ENCODE peak calls at places on chromosome 14, in five cellular contexts. N is fibroblast of lung, M is heart right ventricle, X is OCI-LY7, V is psoas muscle. U is an unnamed sample. For H3K9me3, the result is how much of the 10 kb centered on the place peaks cover.

GRCh38 chr14:33592298-33592697 is 358.6 kb downstream of the EGLN3 start:
- DNase-seq in N (no peak), M (no peak), X (no peak), V (no peak), U (no peak)

GRCh38 chr14:99838555-99839193 is 45.5 kb downstream of the EML1 start:
- DNase-seq in N (peak), M (no peak), X (no peak), V (no peak), U (no peak)

GRCh38 chr14:86530457-86530856 is 1000.5 kb downstream of the FLRT2 start:
- DNase-seq in N (no peak), M (no peak), X (no peak), V (no peak), U (no peak)

GRCh38 chr14:50383618-50384225 is 13.0 kb downstream of the CDKL1 start:
- DNase-seq in N (no peak), M (no peak), X (no peak), V (no peak), U (no peak)

GRCh38 chr14:104603623-104604401 is 760 bp downstream of the TMEM179 start:
- DNase-seq in N (no peak), M (no peak), X (no peak), V (no peak), U (no peak)

GRCh38 chr14:27253946-27254345 is 656.1 kb upstream of the NOVA1 start:
- DNase-seq in N (no peak), M (no peak), X (no peak), V (no peak), U (no peak)

GRCh38 chr14:39351708-39352107 is 80.5 kb downstream of the FBXO33 start:
- DNase-seq in N (peak), M (no peak), X (no peak), V (no peak), U (no peak)

GRCh38 chr14:61598980-61599379 is 96.3 kb upstream of the HIF1A start:
- DNase-seq in N (no peak), M (no peak), X (peak), V (no peak), U (no peak)

GRCh38 chr14:104931771-104932675 is 7.3 kb downstream of the PLD4 start:
- DNase-seq in N (no peak), M (no peak), X (no peak), V (no peak), U (peak)

GRCh38 chr14:65791551-65791981 is 379.0 kb downstream of the FUT8 start:
- DNase-seq in N (no peak), M (no peak), X (no peak), V (no peak), U (no peak)

GRCh38 chr14:105168979-105169507 is 467 bp upstream of the JAG2 start:
- DNase-seq in N (no peak), M (peak), X (peak), V (no peak), U (no peak)

GRCh38 chr14:50040401-50040775 is 76.0 kb downstream of the VCPKMT start:
- DNase-seq in N (peak), M (no peak), X (peak), V (no peak), U (no peak)

GRCh38 chr14:103143535-103143934 is 20.3 kb downstream of the TNFAIP2 start:
- DNase-seq in N (peak), M (no peak), X (no peak), V (no peak), U (no peak)

GRCh38 chr14:59377485-59377884 is 87.7 kb downstream of the GPR135 start:
- DNase-seq in N (peak), M (no peak), X (no peak), V (no peak), U (no peak)

GRCh38 chr14:30355431-30355913 is 203.5 kb upstream of the G2E3 start:
- DNase-seq in N (peak), M (no peak), X (no peak), V (no peak), U (no peak)

GRCh38 chr14:31895206-31895605 is 181.9 kb upstream of the ARHGAP5 start:
- DNase-seq in N (peak), M (no peak), X (no peak), V (no peak), U (no peak)

GRCh38 chr14:70887207-70888150 is 19.8 kb upstream of the PCNX1 start:
- DNase-seq in N (peak), M (no peak), X (no peak), V (no peak), U (no peak)

GRCh38 chr14:50997712-50998111 is 53.4 kb upstream of the PYGL start:
- DNase-seq in N (no peak), M (no peak), X (no peak), V (no peak), U (no peak)

GRCh38 chr14:101830271-101830670 is 68.8 kb downstream of the PPP2R5C start:
- DNase-seq in N (no peak), M (no peak), X (no peak), V (no peak), U (no peak)

GRCh38 chr14:105144231-105144665 is 24.3 kb downstream of the JAG2 start:
- DNase-seq in N (no peak), M (no peak), X (no peak), V (peak), U (no peak)

GRCh38 chr14:33393895-33394405 is 455.3 kb downstream of the NPAS3 start:
- DNase-seq in N (no peak), M (no peak), X (no peak), V (no peak), U (no peak)

DNA sequence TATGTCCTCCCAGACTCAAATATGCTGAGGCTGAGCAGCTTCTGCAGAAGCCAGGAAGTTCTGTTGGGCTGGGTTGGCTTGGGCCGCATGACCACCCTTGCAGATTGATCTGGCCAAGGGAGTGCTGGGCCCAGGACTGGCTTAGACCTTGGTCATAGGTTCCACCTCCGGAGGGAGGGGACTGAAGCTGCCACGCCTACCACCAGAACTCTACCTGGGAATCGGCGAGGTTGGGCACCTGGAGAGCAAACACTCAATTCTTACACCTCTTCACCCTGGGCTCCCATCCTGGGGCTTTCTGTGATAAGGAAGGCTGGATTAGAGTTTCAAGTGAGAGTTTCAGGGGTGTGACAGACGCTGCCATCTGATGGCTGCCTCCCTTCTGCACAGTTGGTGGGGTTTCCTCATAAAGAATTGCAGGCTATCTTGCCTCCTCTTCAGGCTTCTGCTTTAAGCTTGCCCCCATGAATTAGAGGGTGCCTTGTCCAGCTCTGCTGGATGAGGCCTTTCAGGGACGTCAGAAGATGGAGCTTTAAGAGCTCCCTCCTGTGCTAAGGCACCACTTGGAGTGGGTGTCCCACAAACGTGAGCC is 5.8 kb downstream of the SLC24A4 start:
- DNase-seq in N (no peak), M (no peak), X (no peak), V (no peak), U (no peak)
- H3K9me3 ChIP-seq in N (under half), M (under half), X (under half), V (under half), U (under half)

GRCh38 chr14:74627071-74627470 is 15.0 kb upstream of the LTBP2 start:
- DNase-seq in N (no peak), M (no peak), X (no peak), V (no peak), U (no peak)

GRCh38 chr14:74634964-74635363 is 22.9 kb upstream of the LTBP2 start:
- DNase-seq in N (no peak), M (no peak), X (no peak), V (no peak), U (no peak)

GRCh38 chr14:74634481-74634880 is 22.4 kb upstream of the LTBP2 start:
- DNase-seq in N (no peak), M (no peak), X (no peak), V (no peak), U (no peak)

GRCh38 chr14:74628418-74628817 is 16.4 kb upstream of the LTBP2 start:
- DNase-seq in N (no peak), M (no peak), X (no peak), V (no peak), U (no peak)

DNA sequence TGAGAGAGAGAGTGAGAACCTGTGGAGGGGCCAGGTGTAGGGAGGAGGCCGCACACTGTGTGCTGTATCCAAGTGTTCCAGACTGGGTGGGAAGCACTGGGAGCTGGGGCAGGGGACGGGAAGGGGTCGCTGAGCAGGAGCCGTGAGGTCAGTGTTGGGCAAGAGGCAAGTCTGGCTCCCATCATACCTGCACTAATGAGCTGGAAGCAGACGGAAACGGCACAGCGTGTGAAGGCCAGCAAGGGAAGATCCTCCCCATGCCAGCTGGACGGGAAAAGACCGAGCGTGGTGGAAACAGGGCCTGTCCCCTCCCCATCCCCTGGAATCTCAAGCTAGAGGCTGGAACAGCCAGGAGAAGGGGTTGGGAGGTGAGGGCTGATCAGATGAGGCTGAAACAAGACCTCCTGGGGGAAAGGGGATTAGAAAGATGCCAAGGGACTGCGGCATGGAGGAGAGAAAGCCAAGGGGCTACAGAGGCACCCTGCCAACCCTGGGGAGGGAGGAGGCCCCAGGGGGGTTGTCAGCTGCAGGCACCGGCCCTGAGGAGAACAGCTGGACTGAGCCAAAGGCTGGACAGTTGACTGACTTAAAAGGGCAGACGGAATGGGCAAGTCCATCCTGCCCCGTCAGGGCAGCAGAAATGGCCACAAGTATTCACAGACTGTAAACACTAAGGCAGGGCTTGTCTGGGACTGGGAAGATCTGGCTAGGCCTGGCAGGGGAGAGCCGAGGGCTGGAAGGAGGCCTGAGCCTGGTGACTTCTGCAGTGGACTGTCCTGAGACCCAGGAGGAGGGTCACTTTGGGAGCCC is 19.0 kb upstream of the LTBP2 start:
- DNase-seq in N (peak), M (no peak), X (no peak), V (peak), U (no peak)
- H3K4me3 ChIP-seq in N (no peak), M (no peak), X (no peak), V (no peak), U (no peak)

GRCh38 chr14:68193970-68194634 is 374.5 kb downstream of the RAD51B start:
- DNase-seq in N (peak), M (no peak), X (no peak), V (no peak), U (no peak)

GRCh38 chr14:68195126-68195525 is 375.5 kb downstream of the RAD51B start:
- DNase-seq in N (no peak), M (no peak), X (no peak), V (no peak), U (no peak)

GRCh38 chr14:68190032-68190431 is 370.5 kb downstream of the RAD51B start:
- DNase-seq in N (no peak), M (no peak), X (no peak), V (no peak), U (no peak)

GRCh38 chr14:68192935-68193334 is 373.4 kb downstream of the RAD51B start:
- DNase-seq in N (no peak), M (no peak), X (no peak), V (no peak), U (no peak)

DNA sequence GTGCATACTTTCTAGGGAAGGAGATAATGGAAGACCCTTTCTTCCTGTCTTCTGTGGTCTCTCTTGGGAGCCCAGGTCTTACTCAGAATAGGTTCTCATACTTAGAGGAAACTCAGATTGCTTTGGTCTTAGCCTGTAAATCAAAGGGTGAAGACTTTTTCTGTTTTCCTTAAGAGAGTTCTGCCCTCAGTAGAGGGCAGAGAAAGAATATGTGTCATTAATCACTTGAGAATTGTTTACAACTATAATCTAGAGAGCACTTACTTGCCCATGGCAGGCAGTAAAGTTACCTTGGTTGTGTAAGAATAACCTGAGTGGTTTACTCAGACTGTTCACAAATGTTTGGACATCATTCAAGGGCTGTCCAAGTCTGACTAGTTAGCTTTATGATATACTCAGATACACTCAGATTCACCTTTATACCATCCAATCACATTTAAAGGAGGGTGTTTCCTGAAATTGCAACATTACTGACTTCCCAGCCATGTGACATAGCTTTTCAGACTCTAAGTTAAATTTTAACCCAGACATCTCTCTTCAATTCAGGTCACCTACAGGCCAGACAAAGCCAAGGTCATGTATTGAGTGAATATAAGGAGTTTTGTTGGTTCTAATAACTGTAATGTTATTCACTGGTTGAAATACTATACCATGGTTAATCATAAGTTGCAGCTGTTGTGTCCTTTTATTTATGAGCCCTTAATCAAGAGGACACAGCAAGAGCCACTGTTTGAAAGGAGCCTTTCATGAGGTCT is 372.2 kb downstream of the RAD51B start:
- DNase-seq in N (peak), M (no peak), X (no peak), V (no peak), U (no peak)
- H3K9me3 ChIP-seq in N (under half), M (under half), X (under half), V (under half), U (under half)

DNA sequence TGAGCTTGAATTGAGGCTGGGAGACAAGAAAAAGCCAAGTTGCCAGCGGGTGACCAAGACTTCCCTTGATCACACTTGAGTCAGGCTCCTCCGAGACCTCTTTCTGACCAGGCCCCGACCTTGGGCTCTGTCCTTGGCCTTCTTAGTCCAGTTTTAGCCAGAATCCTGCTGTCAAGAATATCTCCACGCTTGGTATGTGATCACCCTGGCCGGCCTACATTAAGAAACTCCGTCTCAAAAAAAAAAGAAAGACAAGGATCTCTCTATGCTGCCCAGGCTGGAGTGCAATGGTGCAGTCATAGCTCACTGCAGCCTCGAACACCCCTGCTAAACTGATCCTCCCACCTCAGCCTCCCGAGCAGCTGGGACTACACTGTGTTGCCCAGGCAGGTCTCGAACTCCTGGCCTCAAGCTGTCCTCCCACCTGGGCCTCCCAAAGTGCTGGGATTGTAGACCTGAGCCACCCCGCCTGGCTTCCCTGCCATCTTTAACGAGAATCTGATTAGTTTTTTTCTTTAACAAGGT is 1.0 kb upstream of the ITPK1 start:
- DNase-seq in N (no peak), M (no peak), X (no peak), V (no peak), U (no peak)
- H3K4me3 ChIP-seq in N (no peak), M (peak), X (peak), V (peak), U (no peak)

GRCh38 chr14:42527141-42527540 is 920.5 kb downstream of the LRFN5 start:
- DNase-seq in N (no peak), M (no peak), X (no peak), V (no peak), U (no peak)

GRCh38 chr14:42517786-42518530 is 911.3 kb downstream of the LRFN5 start:
- DNase-seq in N (no peak), M (no peak), X (no peak), V (no peak), U (no peak)

DNA sequence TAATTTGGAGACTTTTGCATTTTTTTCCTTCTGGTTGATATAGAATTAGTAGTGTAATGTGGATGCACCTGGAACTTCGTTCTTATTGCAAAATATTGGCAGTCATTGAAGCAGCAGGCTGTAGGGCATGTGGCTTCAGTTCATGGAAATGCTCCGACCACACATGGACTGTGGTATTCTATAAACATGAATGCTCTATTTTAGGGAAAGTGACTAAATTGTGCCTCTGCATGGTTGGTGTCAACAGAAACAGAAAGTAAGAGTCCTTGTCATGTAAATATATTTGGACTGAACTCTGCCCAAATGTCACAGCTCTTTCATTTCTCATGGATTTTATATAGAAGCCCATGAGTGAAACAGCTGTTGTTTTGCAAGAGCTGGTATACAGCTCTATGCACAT is 917.0 kb downstream of the LRFN5 start:
- DNase-seq in N (peak), M (no peak), X (no peak), V (no peak), U (no peak)
- H3K9me3 ChIP-seq in N (under half), M (under half), X (under half), V (under half), U (under half)

U was measured in aorta.